ENCODE peak calls at places on chromosomes 1 and 21, in nine cellular contexts. L, E, R, J, S, M, C, D and H are unnamed samples.

GRCh38 chr21:36155603-36156338 is 853 bp upstream of the DOP1B start:
- DNase-seq in L (peak), E (peak), R (no peak), J (no peak), S (no peak), M (no peak), C (no peak), D (peak), H (no peak)

GRCh38 chr1:228073870-228074545 is 8.5 kb upstream of the ARF1 start:
- DNase-seq in L (no peak), E (no peak), R (no peak), J (no peak), S (no peak), M (no peak), C (no peak), D (peak), H (peak)

GRCh38 chr1:205782627-205783470 is 7.6 kb upstream of the RAB29 start:
- DNase-seq in L (no peak), E (no peak), R (no peak), J (no peak), S (no peak), M (no peak), C (no peak), D (no peak), H (no peak)

GRCh38 chr1:63545780-63546179 is 22.5 kb downstream of the EFCAB7 start:
- DNase-seq in L (no peak), E (no peak), R (peak), J (no peak), S (no peak), M (no peak), C (no peak), D (no peak), H (no peak)

GRCh38 chr1:10540277-10541005 is 65.7 kb downstream of the PEX14 start:
- DNase-seq in L (no peak), E (no peak), R (no peak), J (no peak), S (no peak), M (no peak), C (no peak), D (peak), H (no peak)

GRCh38 chr1:97647776-97648175 is 273.1 kb downstream of the DPYD start:
- DNase-seq in L (no peak), E (no peak), R (peak), J (no peak), S (no peak), M (no peak), C (no peak), D (no peak), H (no peak)

GRCh38 chr1:213303286-213303685 is 252.2 kb downstream of the RPS6KC1 start:
- DNase-seq in L (peak), E (no peak), R (no peak), J (no peak), S (no peak), M (no peak), C (no peak), D (no peak), H (no peak)

GRCh38 chr1:52511439-52511838 is 41.5 kb downstream of the TUT4 start:
- DNase-seq in L (no peak), E (no peak), R (no peak), J (no peak), S (no peak), M (no peak), C (no peak), D (no peak), H (no peak)

GRCh38 chr1:85438353-85438752 is 26.6 kb downstream of the DDAH1 start:
- DNase-seq in L (no peak), E (no peak), R (no peak), J (no peak), S (no peak), M (no peak), C (no peak), D (no peak), H (no peak)

GRCh38 chr1:182301026-182301436 is 90.6 kb downstream of the GLUL start:
- DNase-seq in L (no peak), E (no peak), R (no peak), J (peak), S (no peak), M (no peak), C (no peak), D (no peak), H (no peak)

GRCh38 chr1:64052777-64053176 is 150.6 kb upstream of the UBE2U start:
- DNase-seq in L (no peak), E (no peak), R (no peak), J (no peak), S (no peak), M (no peak), C (no peak), D (no peak), H (no peak)

GRCh38 chr1:229579101-229579651 is 20.7 kb upstream of the ABCB10 start:
- DNase-seq in L (peak), E (no peak), R (peak), J (no peak), S (no peak), M (no peak), C (no peak), D (peak), H (peak)

GRCh38 chr1:100304227-100304626 is 38.2 kb downstream of the RTCA start:
- DNase-seq in L (no peak), E (no peak), R (no peak), J (no peak), S (no peak), M (no peak), C (no peak), D (no peak), H (no peak)

GRCh38 chr1:49622877-49623276 is 400.9 kb downstream of the AGBL4 start:
- DNase-seq in L (no peak), E (no peak), R (no peak), J (no peak), S (no peak), M (no peak), C (no peak), D (no peak), H (no peak)

GRCh38 chr1:224528900-224529299 is 87.2 kb upstream of the CNIH3 start:
- DNase-seq in L (no peak), E (no peak), R (peak), J (no peak), S (no peak), M (no peak), C (no peak), D (no peak), H (no peak)

GRCh38 chr1:234768171-234768568 is 158.2 kb upstream of the IRF2BP2 start:
- DNase-seq in L (no peak), E (no peak), R (no peak), J (peak), S (no peak), M (no peak), C (no peak), D (no peak), H (no peak)

GRCh38 chr1:179092896-179093461 is 11.1 kb downstream of the TOR3A start:
- DNase-seq in L (no peak), E (no peak), R (no peak), J (no peak), S (no peak), M (no peak), C (no peak), D (no peak), H (no peak)

GRCh38 chr1:203331224-203331623 is 19.7 kb downstream of the FMOD start:
- DNase-seq in L (no peak), E (no peak), R (no peak), J (no peak), S (no peak), M (no peak), C (no peak), D (no peak), H (no peak)

GRCh38 chr1:205449254-205449749 is 6.5 kb downstream of the BLACAT1 start:
- DNase-seq in L (no peak), E (no peak), R (no peak), J (no peak), S (no peak), M (no peak), C (no peak), D (no peak), H (no peak)

GRCh38 chr1:19283891-19284290 is 4.7 kb downstream of the AKR7A3 start:
- DNase-seq in L (no peak), E (no peak), R (no peak), J (no peak), S (no peak), M (no peak), C (no peak), D (no peak), H (no peak)

GRCh38 chr1:216600730-216601426 is 122.4 kb downstream of the ESRRG start:
- DNase-seq in L (peak), E (peak), R (peak), J (peak), S (peak), M (peak), C (no peak), D (peak), H (peak)

GRCh38 chr1:227895828-227896685 is 51.7 kb downstream of the WNT9A start:
- DNase-seq in L (no peak), E (peak), R (no peak), J (peak), S (peak), M (no peak), C (no peak), D (peak), H (no peak)

GRCh38 chr1:241611063-241611462 is 29.1 kb downstream of the CHML start:
- DNase-seq in L (no peak), E (no peak), R (peak), J (no peak), S (no peak), M (no peak), C (no peak), D (no peak), H (peak)

GRCh38 chr1:218671573-218671972 is 326.4 kb downstream of the TGFB2 start:
- DNase-seq in L (no peak), E (no peak), R (no peak), J (no peak), S (no peak), M (no peak), C (no peak), D (no peak), H (no peak)

GRCh38 chr1:38175062-38175461 is 128.5 kb upstream of the POU3F1 start:
- DNase-seq in L (no peak), E (no peak), R (no peak), J (no peak), S (peak), M (no peak), C (no peak), D (no peak), H (no peak)

GRCh38 chr1:210384625-210385024 is 55.9 kb downstream of the HHAT start:
- DNase-seq in L (no peak), E (no peak), R (peak), J (no peak), S (no peak), M (no peak), C (no peak), D (no peak), H (no peak)

GRCh38 chr1:53274541-53275185 is 36.3 kb upstream of the MAGOH start:
- DNase-seq in L (no peak), E (no peak), R (no peak), J (no peak), S (no peak), M (no peak), C (no peak), D (no peak), H (no peak)

GRCh38 chr1:60376196-60376595 is 302.6 kb upstream of the C1orf87 start:
- DNase-seq in L (no peak), E (no peak), R (no peak), J (no peak), S (no peak), M (no peak), C (no peak), D (no peak), H (no peak)

GRCh38 chr21:33655591-33656221 is 13.4 kb downstream of the ITSN1 start:
- DNase-seq in L (no peak), E (no peak), R (peak), J (no peak), S (no peak), M (no peak), C (no peak), D (no peak), H (no peak)

GRCh38 chr1:8293641-8294169 is 24.2 kb upstream of the SLC45A1 start:
- DNase-seq in L (no peak), E (no peak), R (no peak), J (no peak), S (no peak), M (no peak), C (no peak), D (no peak), H (no peak)